ENCODE peak calls at places on chromosome 22, in nine cellular contexts. I, V, T, Q, X, E, U, C and B are unnamed samples. For H3K4me1 and H3K9me3, the result is how much of the 10 kb centered on the place peaks cover.

GRCh38 chr22:18118345-18118915 is 7.8 kb downstream of the TUBA8 start:
- DNase-seq in Q (no peak), U (no peak), X (no peak), E (no peak), I (no peak), T (no peak), C (no peak), V (no peak), B (no peak)

GRCh38 chr22:27113211-27114030 is 456.0 kb downstream of the MIAT start:
- DNase-seq in U (peak), I (peak), T (peak), X (peak), E (no peak), Q (no peak), C (peak), V (peak), B (peak)

GRCh38 chr22:21642584-21643448 is 714 bp downstream of the SDF2L1 start:
- DNase-seq in E (no peak), Q (no peak), T (no peak), X (no peak), C (peak), V (peak), I (no peak), U (no peak), B (peak)

GRCh38 chr22:31630331-31631329 is 31.4 kb downstream of the PISD start:
- DNase-seq in X (peak), U (peak), I (peak), Q (peak), T (peak), C (peak), V (peak), E (peak), B (peak)

GRCh38 chr22:17085277-17086091 is 684 bp downstream of the IL17RA start:
- DNase-seq in I (no peak), E (no peak), X (peak), Q (no peak), T (no peak), V (no peak), U (peak), C (peak), B (peak)

GRCh38 chr22:36369922-36370781 is 17.6 kb downstream of the MYH9 start:
- DNase-seq in V (peak), E (no peak), I (peak), U (peak), T (no peak), X (no peak), C (peak), Q (no peak), B (peak)

GRCh38 chr22:17120711-17121234 is 387 bp downstream of the TMEM121B start:
- DNase-seq in I (no peak), X (no peak), C (no peak), Q (no peak), U (no peak), E (peak), T (no peak), V (no peak), B (peak)

GRCh38 chr22:34015642-34016041 is 95.4 kb upstream of the LARGE1 start:
- DNase-seq in I (no peak), Q (no peak), V (no peak), X (no peak), U (no peak), E (no peak), T (no peak), C (no peak), B (no peak)

GRCh38 chr22:37026325-37026724 is 6.8 kb downstream of the MPST start:
- DNase-seq in V (no peak), C (no peak), T (no peak), Q (no peak), X (no peak), I (peak), U (peak), E (no peak), B (no peak)

GRCh38 chr22:21816787-21817496 is 50.5 kb downstream of the MAPK1 start:
- DNase-seq in Q (no peak), X (no peak), C (no peak), T (no peak), I (peak), U (no peak), V (peak), E (no peak), B (peak)

GRCh38 chr22:36197065-36197440 is 4.6 kb downstream of the APOL4 start:
- DNase-seq in Q (no peak), V (peak), E (peak), I (peak), U (peak), C (no peak), T (no peak), X (peak), B (peak)

GRCh38 chr22:37300551-37301017 is 18.3 kb downstream of the CYTH4 start:
- DNase-seq in E (no peak), X (no peak), V (no peak), I (no peak), Q (no peak), C (no peak), U (no peak), T (no peak), B (no peak)

GRCh38 chr22:46010177-46010867 is 33.4 kb upstream of the WNT7B start:
- DNase-seq in V (no peak), E (no peak), I (no peak), Q (no peak), C (no peak), X (no peak), U (peak), T (no peak), B (no peak)

GRCh38 chr22:35046744-35047462 is 19.1 kb upstream of the ISX start:
- DNase-seq in I (no peak), C (no peak), Q (no peak), E (no peak), X (no peak), T (no peak), U (no peak), V (no peak), B (no peak)

GRCh38 chr22:35785181-35785923 is 67.7 kb downstream of the APOL5 start:
- DNase-seq in V (peak), Q (no peak), T (no peak), C (no peak), E (no peak), U (no peak), I (no peak), X (no peak), B (peak)

GRCh38 chr22:43423046-43423445 is 11.2 kb downstream of the MPPED1 start:
- DNase-seq in X (no peak), E (no peak), I (no peak), T (no peak), C (no peak), V (no peak), Q (no peak), U (no peak), B (no peak)

GRCh38 chr22:30040499-30041055 is 39.7 kb upstream of the HORMAD2 start:
- DNase-seq in Q (no peak), U (no peak), X (no peak), E (no peak), V (no peak), T (no peak), C (no peak), I (no peak), B (no peak)
- H3K4me1 ChIP-seq in Q (half or more), U (under half), X (under half), E (under half), V (under half), T (under half), C (under half), I (under half), B (under half)

GRCh38 chr22:47374273-47374771 is 611.9 kb downstream of the TBC1D22A start:
- DNase-seq in X (peak), V (no peak), I (no peak), T (no peak), E (no peak), Q (no peak), C (no peak), U (no peak), B (no peak)
- H3K9me3 ChIP-seq in X (under half), V (under half), I (under half), T (under half), E (under half), Q (under half), C (under half), U (under half), B (under half)

GRCh38 chr22:49967333-49968241 is 7.0 kb downstream of the PIM3 start:
- DNase-seq in T (peak), C (peak), V (no peak), E (no peak), U (peak), X (peak), I (peak), Q (no peak), B (no peak)

GRCh38 chr22:49969751-49970527 is 9.4 kb downstream of the PIM3 start:
- DNase-seq in T (peak), Q (no peak), E (no peak), I (peak), V (no peak), X (peak), U (peak), C (peak), B (no peak)

GRCh38 chr22:49968831-49969661 is 8.5 kb downstream of the PIM3 start:
- DNase-seq in E (no peak), V (no peak), U (peak), I (peak), T (peak), C (peak), Q (no peak), X (peak), B (no peak)

GRCh38 chr22:49966716-49967332 is 6.3 kb downstream of the PIM3 start:
- DNase-seq in E (no peak), Q (no peak), I (peak), T (peak), X (peak), V (peak), C (peak), U (peak), B (peak)

DNA sequence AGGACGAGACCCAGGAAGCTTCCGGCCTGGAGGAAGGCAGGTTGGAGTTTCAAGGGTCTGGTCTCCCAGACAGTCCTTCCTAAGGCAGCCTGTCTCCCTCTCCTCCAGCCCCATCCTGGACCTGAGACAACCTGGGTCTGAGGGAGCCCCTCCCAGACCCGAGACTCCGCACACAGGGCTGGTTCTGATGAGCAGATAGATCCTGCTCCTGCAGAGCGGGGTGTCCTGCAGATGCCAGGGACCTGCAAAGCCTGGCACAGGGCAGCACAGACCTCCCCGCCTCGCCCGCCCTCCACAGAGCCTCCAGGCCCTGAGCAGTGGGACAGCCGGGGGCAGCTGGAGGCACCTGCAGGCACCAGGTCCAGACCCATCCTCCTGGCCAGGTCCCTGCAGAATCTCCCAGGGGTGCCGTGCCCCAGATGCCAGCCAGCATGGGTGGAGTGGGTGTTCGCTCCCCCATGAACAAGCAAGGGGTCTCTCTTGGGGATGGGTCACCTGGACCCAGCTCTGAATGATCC is 7.8 kb downstream of the PIM3 start:
- DNase-seq in I (no peak), T (peak), Q (no peak), U (peak), E (no peak), V (no peak), C (no peak), X (no peak), B (no peak)
- H3K4me1 ChIP-seq in I (half or more), T (half or more), Q (half or more), U (half or more), E (under half), V (under half), C (half or more), X (under half), B (half or more)

DNA sequence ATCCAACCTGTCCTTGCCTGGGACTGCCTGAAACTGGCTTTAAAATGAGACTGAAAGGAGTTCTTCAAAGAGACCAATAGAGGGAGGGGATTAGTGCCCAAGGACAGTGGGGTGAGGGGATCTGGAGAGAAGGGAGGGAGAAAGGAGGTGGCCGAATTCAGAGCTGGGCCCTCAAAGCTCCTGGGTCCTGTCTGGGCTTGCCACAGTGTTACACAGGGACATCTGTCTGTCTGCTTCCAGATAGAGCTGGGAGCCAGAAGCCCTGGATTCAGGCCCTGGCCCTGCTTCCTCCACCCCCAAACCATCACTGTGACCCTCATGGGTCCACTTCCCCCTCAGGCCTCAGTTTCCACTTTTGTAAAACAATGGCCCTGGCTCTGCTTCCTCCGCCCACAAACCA is 3.6 kb downstream of the KCNJ4 start:
- DNase-seq in T (no peak), V (no peak), E (no peak), U (no peak), Q (no peak), I (no peak), C (no peak), X (no peak), B (no peak)
- H3K9me3 ChIP-seq in T (under half), V (under half), E (under half), U (under half), Q (under half), I (under half), C (under half), X (under half), B (under half)

GRCh38 chr22:19885841-19886592 is 31.3 kb upstream of the GNB1L start:
- DNase-seq in T (no peak), C (no peak), V (no peak), Q (no peak), E (no peak), X (no peak), I (no peak), U (no peak), B (no peak)

GRCh38 chr22:19888131-19888746 is 33.6 kb upstream of the GNB1L start:
- DNase-seq in C (no peak), Q (no peak), V (no peak), T (no peak), X (no peak), I (no peak), U (peak), E (no peak), B (no peak)

GRCh38 chr22:19887251-19887985 is 32.7 kb upstream of the GNB1L start:
- DNase-seq in Q (no peak), I (no peak), X (no peak), C (no peak), U (peak), V (no peak), E (no peak), T (no peak), B (no peak)

GRCh38 chr22:19884954-19885751 is 30.5 kb upstream of the GNB1L start:
- DNase-seq in I (no peak), X (no peak), T (no peak), Q (no peak), U (peak), C (no peak), E (no peak), V (no peak), B (no peak)

GRCh38 chr22:19886605-19887250 is 32.1 kb upstream of the GNB1L start:
- DNase-seq in U (peak), E (no peak), X (no peak), V (peak), T (no peak), Q (no peak), C (no peak), I (no peak), B (peak)
- H3K4me1 ChIP-seq in U (under half), E (under half), X (under half), V (half or more), T (under half), Q (half or more), C (under half), I (under half), B (under half)

GRCh38 chr22:48262596-48263430 is 1500.4 kb downstream of the TBC1D22A start:
- DNase-seq in T (no peak), C (no peak), Q (no peak), X (no peak), I (no peak), V (no peak), E (no peak), U (no peak), B (no peak)
- H3K9me3 ChIP-seq in T (under half), C (under half), Q (under half), X (under half), I (under half), V (under half), E (under half), U (under half), B (under half)

DNA sequence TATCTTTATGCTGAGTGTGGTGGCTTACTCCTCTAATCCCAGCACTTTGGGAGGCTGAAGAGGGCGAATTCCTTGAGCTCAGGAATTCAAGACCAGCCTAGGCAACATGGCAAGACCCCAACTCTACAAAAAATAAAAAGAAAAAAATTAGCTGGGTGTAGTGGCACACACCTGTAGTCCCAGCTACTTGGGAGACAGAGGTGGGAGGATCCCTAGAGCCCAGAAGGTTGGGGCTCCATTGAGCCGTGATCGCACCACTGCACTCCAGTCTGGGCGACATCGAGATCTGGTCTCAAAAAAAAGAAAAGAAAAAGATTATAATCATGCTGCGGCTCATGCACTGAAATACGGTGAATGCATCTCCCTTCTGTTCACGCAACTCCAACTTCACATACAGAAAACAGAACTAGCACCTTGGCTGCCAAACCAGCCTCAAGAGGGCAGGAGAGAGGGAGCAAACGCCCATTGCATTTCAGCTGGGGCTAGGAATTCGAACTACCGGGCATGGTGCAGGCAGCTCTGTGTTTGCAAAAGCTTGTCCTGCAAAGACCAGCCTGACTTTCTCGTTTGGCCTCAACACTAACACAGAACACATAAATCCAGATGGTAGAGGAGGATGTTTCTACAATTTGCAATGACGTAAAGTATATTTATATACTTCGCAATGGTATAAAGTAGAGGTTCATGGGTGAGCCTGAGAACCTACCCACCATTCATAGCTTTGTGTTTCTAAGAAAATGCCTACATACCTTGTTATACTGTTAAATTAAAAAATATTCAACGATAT is 6.3 kb upstream of the SYNGR1 start:
- DNase-seq in E (no peak), U (peak), T (no peak), C (peak), Q (no peak), V (peak), X (peak), I (peak), B (peak)
- H3K4me1 ChIP-seq in E (under half), U (under half), T (under half), C (under half), Q (under half), V (under half), X (under half), I (under half), B (under half)